ENCODE peak calls at places on chromosomes 12 and 14, in seven cellular contexts. One of them, this sample, is unnamed.

GRCh38 chr12:121538699-121539061 is 42.1 kb downstream of the KDM2B start:
- DNase-seq in BJ: no peak
- DNase-seq in GM19239: no peak
- DNase-seq in fibroblast of the conjunctiva: no peak
- DNase-seq in left colon: peak; percentile 32
- DNase-seq in H7: peak; percentile 79
- DNase-seq in smooth muscle cell of the brain vasculature: no peak
- DNase-seq in this sample: no peak

GRCh38 chr12:121801601-121802484 is 2.0 kb upstream of the SETD1B start:
- DNase-seq in smooth muscle cell of the brain vasculature: no peak
- DNase-seq in GM19239: peak; percentile 38
- DNase-seq in H7: no peak
- DNase-seq in BJ: no peak
- DNase-seq in left colon: peak; percentile 39
- DNase-seq in fibroblast of the conjunctiva: no peak
- DNase-seq in this sample: no peak

GRCh38 chr12:12835378-12836145 is 22.4 kb downstream of the DDX47 start:
- DNase-seq in H7: no peak
- DNase-seq in left colon: no peak
- DNase-seq in BJ: no peak
- DNase-seq in smooth muscle cell of the brain vasculature: no peak
- DNase-seq in GM19239: no peak
- DNase-seq in fibroblast of the conjunctiva: no peak
- DNase-seq in this sample: no peak

GRCh38 chr12:93003540-93004239 is 74.6 kb upstream of the EEA1 start:
- DNase-seq in BJ: no peak
- DNase-seq in H7: no peak
- DNase-seq in fibroblast of the conjunctiva: no peak
- DNase-seq in smooth muscle cell of the brain vasculature: no peak
- DNase-seq in GM19239: no peak
- DNase-seq in left colon: no peak
- DNase-seq in this sample: no peak

GRCh38 chr14:76918176-76918750 is 92.1 kb downstream of the LRRC74A start:
- DNase-seq in BJ: peak; percentile 70
- DNase-seq in H7: peak; percentile 73
- DNase-seq in smooth muscle cell of the brain vasculature: no peak
- DNase-seq in left colon: peak; percentile 42
- DNase-seq in fibroblast of the conjunctiva: peak; percentile 88
- DNase-seq in GM19239: no peak
- DNase-seq in this sample: no peak

GRCh38 chr14:30553311-30553989 is 5.5 kb upstream of the G2E3 start:
- DNase-seq in left colon: no peak
- DNase-seq in smooth muscle cell of the brain vasculature: no peak
- DNase-seq in fibroblast of the conjunctiva: no peak
- DNase-seq in H7: no peak
- DNase-seq in GM19239: no peak
- DNase-seq in BJ: no peak
- DNase-seq in this sample: no peak

GRCh38 chr12:128486951-128487350 is 220.0 kb downstream of the TMEM132C start:
- DNase-seq in left colon: no peak
- DNase-seq in smooth muscle cell of the brain vasculature: no peak
- DNase-seq in fibroblast of the conjunctiva: no peak
- DNase-seq in BJ: no peak
- DNase-seq in H7: no peak
- DNase-seq in GM19239: no peak
- DNase-seq in this sample: no peak

GRCh38 chr12:1840981-1841425 is 20.6 kb downstream of the LRTM2 start:
- DNase-seq in BJ: no peak
- DNase-seq in fibroblast of the conjunctiva: no peak
- DNase-seq in H7: peak; percentile 46
- DNase-seq in left colon: no peak
- DNase-seq in smooth muscle cell of the brain vasculature: no peak
- DNase-seq in GM19239: no peak
- DNase-seq in this sample: no peak

GRCh38 chr14:43938588-43939281 is 568.3 kb downstream of the FSCB start:
- DNase-seq in GM19239: no peak
- DNase-seq in smooth muscle cell of the brain vasculature: no peak
- DNase-seq in BJ: no peak
- DNase-seq in left colon: no peak
- DNase-seq in fibroblast of the conjunctiva: no peak
- DNase-seq in H7: no peak
- DNase-seq in this sample: no peak

This sample was measured in Panc1.